ENCODE peak calls at places on chromosomes 2 and 18, in seven cellular contexts. V is CD4-positive, alpha-beta T cell; H is NCI-H1930; T is activated CD4-positive, alpha-beta T cell treated with anti-CD3 and anti-CD28 coated beads, Interleukin-2, amount 50 U/mL, for 4 hours; W is A172; N is K562; Z is GM23248. F is an unnamed sample.

GRCh38 chr2:23241106-23241505 is 143.9 kb upstream of the KLHL29 start:
- DNase-seq in V (no peak), H (no peak), T (no peak), W (no peak), N (no peak), Z (no peak), F (no peak)

GRCh38 chr2:37874470-37874869 is 50.6 kb upstream of the RMDN2 start:
- DNase-seq in V (no peak), H (no peak), T (no peak), W (no peak), N (no peak), Z (no peak), F (no peak)

GRCh38 chr2:142170847-142171246 is 40.0 kb upstream of the LRP1B start:
- DNase-seq in V (no peak), H (no peak), T (no peak), W (no peak), N (no peak), Z (no peak), F (no peak)

GRCh38 chr2:105344704-105345345 is 7.5 kb downstream of the C2orf49 start:
- DNase-seq in V (no peak), H (peak; percentile 2), T (no peak), W (peak; percentile 57), N (no peak), Z (peak; percentile 74), F (no peak)

GRCh38 chr2:15842771-15843666 is 97.3 kb upstream of the MYCN start:
- DNase-seq in V (no peak), H (no peak), T (no peak), W (no peak), N (no peak), Z (no peak), F (no peak)

GRCh38 chr2:150617351-150617750 is 129.9 kb upstream of the RND3 start:
- DNase-seq in V (no peak), H (no peak), T (no peak), W (no peak), N (no peak), Z (no peak), F (no peak)

GRCh38 chr18:23871410-23871809 is 143.1 kb upstream of the TTC39C start:
- DNase-seq in V (peak; percentile 72), H (peak; percentile 34), T (peak; percentile 62), W (peak; percentile 62), N (no peak), Z (no peak), F (peak; percentile 25)

GRCh38 chr2:96251721-96252292 is 14.0 kb downstream of the TMEM127 start:
- DNase-seq in V (no peak), H (no peak), T (no peak), W (peak; percentile 99), N (peak; percentile 48), Z (peak; percentile 81), F (no peak)

GRCh38 chr2:171598713-171599319 is 76.5 kb downstream of the CYBRD1 start:
- DNase-seq in V (no peak), H (peak; percentile 79), T (peak; percentile 18), W (peak; percentile 64), N (peak; percentile 82), Z (peak; percentile 86), F (no peak)

GRCh38 chr2:11097038-11097720 is 58.1 kb upstream of the SLC66A3 start:
- DNase-seq in V (no peak), H (no peak), T (no peak), W (peak; percentile 71), N (no peak), Z (peak; percentile 79), F (no peak)

GRCh38 chr2:230219419-230220331 is at the start of gene SP110:
- DNase-seq in V (peak; percentile 82), H (no peak), T (peak; percentile 70), W (peak; percentile 90), N (peak; percentile 58), Z (peak; percentile 88), F (peak; percentile 60)

GRCh38 chr2:85433511-85434089 is 15.1 kb downstream of the SH2D6 start:
- DNase-seq in V (no peak), H (no peak), T (no peak), W (peak; percentile 96), N (no peak), Z (peak; percentile 95), F (no peak)

GRCh38 chr18:13354414-13354813 is 135.9 kb downstream of the LDLRAD4 start:
- DNase-seq in V (no peak), H (no peak), T (no peak), W (no peak), N (no peak), Z (no peak), F (no peak)

GRCh38 chr2:176491172-176491904 is 222.1 kb downstream of the MTX2 start:
- DNase-seq in V (no peak), H (no peak), T (no peak), W (peak; percentile 99), N (peak; percentile 76), Z (peak; percentile 98), F (no peak)

GRCh38 chr2:120690521-120690920 is 45.1 kb upstream of the GLI2 start:
- DNase-seq in V (no peak), H (no peak), T (no peak), W (no peak), N (no peak), Z (no peak), F (no peak)

GRCh38 chr2:85248741-85249524 is 78.9 kb downstream of the TGOLN2 start:
- DNase-seq in V (no peak), H (no peak), T (no peak), W (peak; percentile 92), N (no peak), Z (peak; percentile 90), F (no peak)

GRCh38 chr2:189363559-189363958 is 77.7 kb upstream of the WDR75 start:
- DNase-seq in V (no peak), H (no peak), T (no peak), W (peak; percentile 69), N (no peak), Z (peak; percentile 71), F (no peak)

GRCh38 chr2:132824716-132825115 is 154.7 kb upstream of the LYPD1 start:
- DNase-seq in V (no peak), H (no peak), T (no peak), W (no peak), N (no peak), Z (peak; percentile 37), F (no peak)

GRCh38 chr18:9743200-9744016 is 35.3 kb downstream of the RAB31 start:
- DNase-seq in V (no peak), H (no peak), T (no peak), W (peak; percentile 98), N (peak; percentile 86), Z (peak; percentile 96), F (no peak)

GRCh38 chr18:26230497-26230896 is 4.3 kb downstream of the TAF4B start:
- DNase-seq in V (no peak), H (no peak), T (no peak), W (no peak), N (no peak), Z (no peak), F (no peak)

GRCh38 chr2:54079331-54079730 is 36.1 kb upstream of the ACYP2 start:
- DNase-seq in V (no peak), H (no peak), T (no peak), W (no peak), N (no peak), Z (no peak), F (no peak)

GRCh38 chr2:241126201-241126611 is 23.1 kb downstream of the PASK start:
- DNase-seq in V (no peak), H (no peak), T (no peak), W (no peak), N (no peak), Z (no peak), F (no peak)

GRCh38 chr2:96895709-96896651 is 26.1 kb upstream of the SEMA4C start:
- DNase-seq in V (peak; percentile 50), H (no peak), T (peak; percentile 21), W (no peak), N (no peak), Z (no peak), F (no peak)

GRCh38 chr2:224121406-224122067 is 82.5 kb upstream of the SERPINE2 start:
- DNase-seq in V (no peak), H (no peak), T (no peak), W (no peak), N (no peak), Z (no peak), F (no peak)

GRCh38 chr2:122545821-122546220 is 790.4 kb downstream of the TSN start:
- DNase-seq in V (no peak), H (no peak), T (no peak), W (no peak), N (no peak), Z (no peak), F (no peak)

GRCh38 chr2:69493268-69493667 is 56.0 kb upstream of the NFU1 start:
- DNase-seq in V (no peak), H (no peak), T (no peak), W (no peak), N (no peak), Z (no peak), F (no peak)

GRCh38 chr2:68284896-68285295 is 32.6 kb upstream of the PPP3R1 start:
- DNase-seq in V (no peak), H (no peak), T (no peak), W (no peak), N (no peak), Z (peak; percentile 76), F (no peak)

GRCh38 chr2:113211226-113212105 is 37.7 kb downstream of the PSD4 start:
- DNase-seq in V (no peak), H (no peak), T (no peak), W (peak; percentile 95), N (no peak), Z (peak; percentile 87), F (no peak)

GRCh38 chr2:63544017-63544627 is 44.2 kb downstream of the WDPCP start:
- DNase-seq in V (no peak), H (no peak), T (no peak), W (peak; percentile 14), N (peak; percentile 21), Z (peak; percentile 43), F (no peak)

GRCh38 chr2:68900496-68901198 is 29.4 kb upstream of the BMP10 start:
- DNase-seq in V (no peak), H (no peak), T (no peak), W (no peak), N (no peak), Z (no peak), F (no peak)

GRCh38 chr2:204625135-204625534 is 79.9 kb downstream of the PARD3B start:
- DNase-seq in V (no peak), H (no peak), T (no peak), W (peak; percentile 44), N (no peak), Z (peak; percentile 33), F (no peak)

F was measured in T-helper 17 cell.